ENCODE peak calls at places on chromosomes 12 and 14, in six cellular contexts. G is HEK293T, N is GM12878, E is IMR-90, M is K562, D is HepG2. Z is an unnamed sample.

GRCh38 chr14:99586054-99586760 is 17.8 kb downstream of the CCDC85C start:
- DNase-seq in G (no peak), N (no peak), E (no peak), M (no peak), D (no peak), Z (no peak)

GRCh38 chr14:57364659-57365450 is 25.5 kb upstream of the NAA30 start:
- DNase-seq in G (no peak), N (no peak), E (no peak), M (no peak), D (peak), Z (no peak)

GRCh38 chr12:15540025-15540424 is 217.7 kb downstream of the PTPRO start:
- DNase-seq in G (no peak), N (no peak), E (peak), M (no peak), D (no peak), Z (no peak)

GRCh38 chr14:102875652-102876051 is 46.8 kb upstream of the AMN start:
- DNase-seq in G (no peak), N (no peak), E (peak), M (no peak), D (no peak), Z (no peak)

GRCh38 chr12:42590324-42590934 is 883 bp upstream of the PRICKLE1 start:
- DNase-seq in G (no peak), N (no peak), E (no peak), M (no peak), D (no peak), Z (peak)

GRCh38 chr12:117076410-117077372 is 22.5 kb downstream of the TESC start:
- DNase-seq in G (no peak), N (no peak), E (no peak), M (no peak), D (no peak), Z (no peak)

GRCh38 chr12:29054790-29055663 is 94.1 kb upstream of the FAR2 start:
- DNase-seq in G (no peak), N (no peak), E (no peak), M (no peak), D (no peak), Z (no peak)

GRCh38 chr14:47509957-47510356 is 165.4 kb downstream of the MDGA2 start:
- DNase-seq in G (no peak), N (no peak), E (no peak), M (no peak), D (no peak), Z (no peak)

GRCh38 chr14:106564058-106564643 is 1037.8 kb downstream of the TMEM121 start:
- DNase-seq in G (peak), N (no peak), E (no peak), M (peak), D (peak), Z (peak)

DNA sequence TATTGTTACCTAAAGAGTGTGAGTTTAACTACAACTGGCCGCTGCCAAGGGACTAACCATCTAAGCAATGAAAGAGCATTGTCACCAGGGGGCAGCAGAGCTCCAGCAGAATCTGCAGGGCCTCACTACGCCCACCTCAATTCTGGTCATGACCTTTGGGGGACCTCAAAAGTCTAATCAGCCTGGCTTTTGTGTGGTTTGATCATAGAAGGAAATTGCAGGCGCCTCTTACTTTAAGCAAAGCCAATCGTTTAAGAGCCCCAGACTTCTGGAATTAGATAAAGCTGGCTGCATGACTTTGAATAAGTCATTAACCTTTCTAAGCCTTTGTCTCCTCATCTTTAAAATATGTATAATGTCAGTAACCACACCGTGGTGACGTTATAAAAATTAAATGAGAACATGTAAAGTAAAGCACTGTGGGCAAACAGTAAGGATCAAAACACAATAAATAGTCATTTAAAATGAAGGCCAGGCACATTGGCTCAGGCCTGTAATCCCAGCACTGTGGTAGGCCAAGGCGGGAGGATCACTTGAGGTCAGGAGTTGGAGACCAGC is 58.6 kb downstream of the TBX3 start:
- DNase-seq in G (peak), N (no peak), E (peak), M (peak), D (peak), Z (peak)
- TF ChIP-seq BHLHE40 in G (no peak), N (no peak), E (no peak), M (no peak), D (no peak), Z (no peak)

DNA sequence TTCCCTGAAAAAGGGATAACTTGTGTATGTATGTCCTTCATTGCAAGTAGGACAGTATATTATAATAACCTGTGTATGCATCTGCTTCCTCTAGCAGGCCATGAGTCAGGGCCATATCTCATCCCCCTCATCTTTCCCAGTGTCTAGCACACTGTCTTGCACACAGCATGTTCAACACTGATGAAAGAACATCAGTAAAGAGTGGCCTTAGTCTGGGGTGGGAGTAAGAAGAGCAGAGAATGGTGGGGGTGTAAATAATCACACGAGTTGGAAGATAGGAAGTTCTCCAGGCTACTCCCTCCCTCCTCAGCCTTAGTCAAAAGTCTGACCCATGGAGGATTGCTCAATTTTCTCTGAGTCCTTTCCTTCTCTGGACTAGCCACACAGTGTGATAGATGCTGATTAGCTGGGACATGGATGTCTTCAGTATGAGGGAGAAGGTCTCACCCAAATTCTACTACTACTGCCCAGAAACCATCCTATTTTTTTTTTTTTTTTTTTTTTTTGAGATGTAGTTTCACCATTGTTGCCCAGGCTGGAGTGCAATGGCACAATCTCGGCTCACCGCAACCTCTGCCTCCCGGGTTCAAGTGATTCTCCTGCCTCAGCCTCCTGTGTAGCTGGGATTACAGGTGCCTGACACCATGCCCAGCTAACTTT is 14.6 kb upstream of the SP1 start:
- DNase-seq in G (no peak), N (no peak), E (peak), M (peak), D (no peak), Z (no peak)
- TF ChIP-seq BHLHE40 in G (no peak), N (no peak), E (no peak), M (peak), D (no peak), Z (no peak)

GRCh38 chr12:124426594-124427550 is 132.0 kb downstream of the RFLNA start:
- DNase-seq in G (no peak), N (no peak), E (no peak), M (no peak), D (no peak), Z (no peak)
- TF ChIP-seq BHLHE40 in G (no peak), N (no peak), E (no peak), M (no peak), D (no peak), Z (no peak)

GRCh38 chr12:47286676-47287075 is 206.9 kb upstream of the AMIGO2 start:
- DNase-seq in G (no peak), N (no peak), E (no peak), M (no peak), D (no peak), Z (no peak)
- TF ChIP-seq BHLHE40 in G (no peak), N (no peak), E (no peak), M (no peak), D (no peak), Z (no peak)

GRCh38 chr14:23119362-23120327 is 590 bp upstream of the CEBPE start:
- DNase-seq in G (no peak), N (no peak), E (no peak), M (no peak), D (no peak), Z (no peak)

GRCh38 chr14:23122086-23122485 is 3.0 kb upstream of the CEBPE start:
- DNase-seq in G (no peak), N (no peak), E (no peak), M (no peak), D (no peak), Z (no peak)

GRCh38 chr14:23123419-23123818 is 4.4 kb upstream of the CEBPE start:
- DNase-seq in G (no peak), N (no peak), E (no peak), M (peak), D (no peak), Z (no peak)

GRCh38 chr14:23120405-23121251 is 1.6 kb upstream of the CEBPE start:
- DNase-seq in G (peak), N (peak), E (peak), M (peak), D (peak), Z (peak)

DNA sequence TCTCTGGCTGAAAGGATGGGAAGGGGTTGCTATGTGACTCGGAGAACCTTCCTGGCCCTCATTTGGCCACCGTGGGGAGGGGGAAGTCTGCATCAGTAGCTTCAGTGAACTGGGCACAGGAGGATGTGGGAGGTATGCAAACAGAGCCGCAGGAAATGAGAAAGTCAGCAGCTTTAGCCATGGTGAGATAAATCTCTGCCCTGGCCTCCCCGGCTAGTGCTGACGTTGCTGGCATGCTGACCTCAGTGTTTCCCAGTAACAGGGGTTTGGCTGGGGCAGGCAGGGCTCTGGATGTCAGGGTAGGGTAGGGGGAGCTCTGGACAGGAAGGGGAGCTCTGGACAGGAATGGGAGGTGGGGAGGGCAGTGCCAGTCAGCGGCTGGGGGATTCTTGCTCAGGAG is 2.3 kb upstream of the CEBPE start:
- DNase-seq in G (no peak), N (no peak), E (peak), M (no peak), D (no peak), Z (no peak)
- TF ChIP-seq BHLHE40 in G (no peak), N (no peak), E (no peak), M (no peak), D (no peak), Z (no peak)

GRCh38 chr12:124772467-124773170 is 91.0 kb downstream of the SCARB1 start:
- DNase-seq in G (no peak), N (no peak), E (no peak), M (no peak), D (no peak), Z (no peak)
- TF ChIP-seq BHLHE40 in G (no peak), N (no peak), E (no peak), M (no peak), D (no peak), Z (no peak)